ENCODE peak calls at places on chromosome 20, in four cellular contexts. Z, H, I and J are unnamed samples.
A peak's percentile ranks its signal among the peaks of the same experiment; 100 is the strongest.

GRCh38 chr20:52124821-52125220 is 66.8 kb downstream of the ZFP64 start:
- DNase-seq in I (no peak), H (no peak), Z (no peak), J (no peak)

GRCh38 chr20:42714298-42715141 is 475.2 kb downstream of the PTPRT start:
- DNase-seq in Z (no peak), H (no peak), I (no peak), J (no peak)

GRCh38 chr20:34872604-34873224 is at the start of gene GGT7:
- DNase-seq in I (peak; percentile 33), Z (peak; percentile 86), H (peak; percentile 80), J (peak; percentile 70)

GRCh38 chr20:11687546-11688292 is 230.0 kb upstream of the BTBD3 start:
- DNase-seq in I (no peak), Z (no peak), H (no peak), J (no peak)

GRCh38 chr20:14992071-14992654 is 654.8 kb upstream of the FLRT3 start:
- DNase-seq in Z (no peak), I (no peak), H (no peak), J (no peak)

GRCh38 chr20:3235661-3236324 is 3.2 kb downstream of the SLC4A11 start:
- DNase-seq in I (no peak), Z (no peak), H (no peak), J (no peak)

GRCh38 chr20:46894579-46894958 is at the start of gene EYA2:
- DNase-seq in Z (peak; percentile 66), H (no peak), I (no peak), J (no peak)

GRCh38 chr20:35992713-35993335 is 24.4 kb downstream of the CNBD2 start:
- DNase-seq in Z (no peak), I (no peak), H (peak; percentile 35), J (no peak)

GRCh38 chr20:24730750-24731149 is 218.3 kb upstream of the CST7 start:
- DNase-seq in I (no peak), H (no peak), Z (no peak), J (no peak)

GRCh38 chr20:43040427-43040826 is 149.3 kb downstream of the PTPRT start:
- DNase-seq in H (no peak), Z (no peak), I (no peak), J (no peak)

GRCh38 chr20:44683263-44684046 is 31.7 kb upstream of the CCN5 start:
- DNase-seq in I (no peak), Z (no peak), H (no peak), J (no peak)

GRCh38 chr20:41374568-41374920 is 7.9 kb upstream of the EMILIN3 start:
- DNase-seq in I (no peak), H (no peak), Z (no peak), J (no peak)

GRCh38 chr20:35200255-35200654 is 26.2 kb upstream of the MMP24 start:
- DNase-seq in H (no peak), Z (no peak), I (no peak), J (no peak)

GRCh38 chr20:57364451-57364850 is 13.4 kb downstream of the RAE1 start:
- DNase-seq in I (no peak), Z (no peak), H (no peak), J (no peak)

DNA sequence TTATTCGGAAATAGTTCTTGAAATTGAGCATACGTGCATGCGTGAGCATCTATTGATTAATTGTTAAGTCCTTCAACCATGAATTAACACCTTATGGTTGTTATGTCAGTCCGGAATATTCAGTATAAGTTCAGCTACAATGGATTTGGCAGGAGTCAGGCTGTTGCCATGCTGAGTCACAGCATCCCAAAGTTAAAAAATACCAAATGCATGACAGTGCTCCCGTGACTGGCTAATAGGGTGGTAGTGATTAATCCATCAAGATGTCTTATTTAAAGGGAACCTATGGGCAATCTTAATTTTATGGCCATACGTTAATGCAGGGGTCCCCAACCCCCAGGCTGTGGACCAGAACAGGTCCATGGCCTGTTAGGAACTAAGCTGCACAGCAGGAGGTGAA is 10.5 kb downstream of the RAE1 start:
- DNase-seq in H (no peak), I (no peak), Z (no peak), J (no peak)
- TF ChIP-seq CTCF in H (no peak), I (no peak), Z (no peak), J (no peak)

GRCh38 chr20:58390659-58391035 is 1.6 kb downstream of the VAPB start:
- DNase-seq in I (no peak), H (no peak), Z (no peak), J (no peak)
- H3K4me3 ChIP-seq in I (peak overlapping the region; percentile 73), H (peak overlapping the region; percentile 77), Z (peak overlapping the region; percentile 95), J (no peak overlapping the region)

GRCh38 chr20:62638055-62638570 is 4.2 kb upstream of the SLCO4A1 start:
- DNase-seq in Z (no peak), I (no peak), H (no peak), J (no peak)

GRCh38 chr20:62639765-62640164 is 2.5 kb upstream of the SLCO4A1 start:
- DNase-seq in I (no peak), Z (no peak), H (no peak), J (no peak)

GRCh38 chr20:62637110-62637509 is 5.2 kb upstream of the SLCO4A1 start:
- DNase-seq in Z (no peak), I (no peak), H (no peak), J (no peak)

GRCh38 chr20:62637521-62638054 is 4.7 kb upstream of the SLCO4A1 start:
- DNase-seq in I (no peak), Z (no peak), H (no peak), J (no peak)

GRCh38 chr20:62638680-62639406 is 3.5 kb upstream of the SLCO4A1 start:
- DNase-seq in Z (no peak), I (no peak), H (no peak), J (no peak)
- H3K27me3 ChIP-seq in Z (no peaks in the 10 kb centered on the region), I (peaks cover 9% of the 10 kb centered on the region), H (peaks cover 82% of the 10 kb centered on the region), J (no peaks in the 10 kb centered on the region)

DNA sequence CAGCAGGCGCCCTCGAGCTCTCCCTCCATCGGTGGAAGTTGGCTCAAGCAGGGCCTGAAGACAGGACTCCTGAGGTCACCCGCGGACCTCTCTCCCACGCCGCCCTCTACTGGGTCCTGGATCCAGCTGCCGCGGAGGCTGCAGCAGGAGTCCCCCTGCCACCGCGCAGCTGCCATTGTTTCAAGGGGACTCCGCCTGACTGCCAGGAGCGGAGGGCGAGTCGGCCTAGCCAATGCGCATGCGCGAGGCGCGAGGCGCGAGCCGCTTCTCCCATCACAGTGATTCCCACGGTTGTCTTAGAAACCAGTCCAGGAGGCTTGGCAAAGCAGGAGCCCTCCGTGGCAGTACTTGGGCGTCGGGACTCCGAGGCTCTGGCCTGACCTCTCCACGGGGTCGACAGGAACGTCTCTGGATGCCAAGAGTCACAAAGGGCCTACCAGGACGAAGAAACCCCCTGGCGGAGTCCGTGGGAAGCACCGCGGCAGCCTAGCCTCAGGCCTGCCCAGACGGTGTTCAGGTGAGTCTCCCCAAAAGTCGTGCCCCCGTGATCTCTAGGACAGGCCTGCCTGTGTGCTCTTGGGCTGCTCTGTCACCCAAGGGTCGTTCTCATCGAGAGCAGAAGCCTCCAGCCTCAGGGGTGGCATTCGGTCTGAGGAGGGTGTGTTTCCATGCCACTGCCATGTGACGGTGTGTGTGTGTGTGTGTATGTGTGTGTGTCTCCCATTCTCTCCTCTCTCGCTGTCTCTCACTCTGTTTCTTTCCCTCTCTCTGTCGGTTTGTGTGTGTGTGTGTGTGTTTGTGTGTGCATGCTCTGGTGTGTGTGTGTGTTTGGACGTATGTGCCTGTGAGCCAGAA is 290.6 kb upstream of the ZNF337 start:
- DNase-seq in Z (peak; percentile 82), I (no peak), H (peak; percentile 51), J (peak; percentile 66)
- TF ChIP-seq CTCF in Z (peak; percentile 52), I (peak; percentile 41), H (peak; percentile 46), J (no peak)

DNA sequence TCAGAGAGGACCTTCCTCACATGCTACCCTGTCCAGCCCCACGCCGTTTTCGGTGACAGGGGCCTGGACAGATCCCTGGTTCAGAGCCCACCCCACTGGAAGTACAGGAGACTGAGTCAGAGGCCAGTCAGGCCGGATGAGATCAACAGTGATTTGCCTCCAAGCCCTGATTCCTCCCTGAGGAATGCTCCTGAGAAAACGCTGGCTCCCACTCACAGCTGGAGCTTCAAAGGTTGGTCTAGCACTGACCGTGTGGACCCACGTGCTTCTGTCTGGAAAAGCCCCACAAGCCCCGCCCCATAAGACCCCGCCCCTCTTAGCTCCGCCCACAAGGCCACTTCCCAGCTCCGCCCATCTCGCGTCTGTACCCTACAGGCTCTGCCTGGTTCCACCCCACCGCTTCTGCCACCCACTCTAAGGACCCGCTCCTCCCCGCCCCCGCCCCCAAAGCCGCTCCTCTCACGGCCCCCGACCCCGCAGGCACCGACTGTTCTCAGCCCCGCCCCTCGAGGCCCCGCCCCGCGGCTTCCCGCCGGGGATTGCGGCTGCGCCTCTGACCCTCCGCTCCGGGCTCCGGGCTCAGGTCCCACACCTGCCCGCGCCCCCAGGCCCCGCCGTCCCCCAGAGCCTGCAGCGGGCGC is 64.9 kb upstream of the BHLHE23 start:
- DNase-seq in Z (no peak), I (no peak), H (no peak), J (no peak)
- H3K4me3 ChIP-seq in Z (no peak overlapping the region), I (no peak overlapping the region), H (no peak overlapping the region), J (no peak overlapping the region)

DNA sequence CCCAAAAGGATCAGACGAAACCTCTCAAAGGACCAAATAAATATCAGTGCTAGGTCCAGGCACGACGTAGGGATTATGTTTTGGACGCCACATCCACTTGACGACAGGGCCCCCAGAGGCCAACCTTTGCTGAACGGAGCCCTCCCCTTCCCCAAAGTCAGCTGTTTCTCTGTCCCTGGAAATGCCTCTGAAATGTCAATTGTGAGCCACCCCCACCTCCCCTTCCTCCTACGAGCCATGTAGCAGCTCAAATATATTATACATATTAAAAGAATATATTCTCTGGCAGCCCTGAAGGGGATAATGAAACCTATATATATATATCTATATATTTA is 39.6 kb upstream of the BLCAP start:
- DNase-seq in I (no peak), Z (no peak), H (no peak), J (no peak)
- H3K27me3 ChIP-seq in I (no peaks in the 10 kb centered on the region), Z (no peaks in the 10 kb centered on the region), H (peaks cover 85% of the 10 kb centered on the region), J (peaks cover 76% of the 10 kb centered on the region)

GRCh38 chr20:50186987-50187402 is 3.6 kb upstream of the CEBPB start:
- DNase-seq in Z (no peak), I (no peak), H (no peak), J (no peak)

GRCh38 chr20:50188879-50189680 is 1.6 kb upstream of the CEBPB start:
- DNase-seq in I (no peak), H (no peak), Z (no peak), J (no peak)

GRCh38 chr20:50188287-50188688 is 2.3 kb upstream of the CEBPB start:
- DNase-seq in I (no peak), H (no peak), Z (no peak), J (no peak)

GRCh38 chr20:50186151-50186885 is 4.3 kb upstream of the CEBPB start:
- DNase-seq in H (peak; percentile 90), Z (no peak), I (peak; percentile 68), J (peak; percentile 97)

DNA sequence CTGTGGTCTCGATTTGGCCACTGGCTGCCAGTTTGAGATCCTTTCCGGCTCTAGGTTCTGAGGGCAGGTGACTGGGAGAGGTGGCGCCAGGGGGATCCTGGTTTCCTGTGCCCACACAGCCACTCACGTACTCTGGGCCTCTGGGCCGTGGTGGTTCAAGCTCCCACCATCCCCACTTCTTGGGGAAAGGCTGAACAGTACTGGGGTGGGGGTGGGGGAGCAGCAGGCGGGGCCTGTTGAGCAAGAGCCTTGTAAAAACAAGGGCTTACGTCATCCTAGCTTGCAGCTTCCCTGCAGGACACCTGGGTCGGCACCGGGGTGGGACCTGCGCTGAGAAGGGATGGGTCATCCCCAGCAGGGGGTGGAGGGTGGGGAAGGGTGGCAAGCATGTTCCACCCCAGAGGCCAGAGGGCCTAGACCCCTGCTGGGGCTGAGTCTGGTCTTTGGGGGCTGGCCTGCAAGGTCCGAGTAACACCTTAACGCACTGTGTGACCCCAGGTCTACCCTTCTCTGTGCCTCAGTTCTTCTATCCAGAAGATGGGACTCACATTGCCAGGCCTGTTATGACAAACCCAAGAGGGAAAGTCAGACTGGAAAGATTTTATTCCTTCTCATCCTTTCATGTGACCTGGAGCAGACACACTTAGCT is 3.1 kb upstream of the CEBPB start:
- DNase-seq in H (no peak), Z (no peak), I (no peak), J (no peak)
- TF ChIP-seq CTCF in H (no peak), Z (no peak), I (no peak), J (no peak)